ENCODE peak calls at places on chromosomes 16 and 17, in eight cellular contexts. P is epithelial cell of esophagus, U is BE2C, V is stomach, A is AG10803, G is GM12865, H is WTC11, F is ovary. K is an unnamed sample.

GRCh38 chr17:9880582-9880999 is 24.5 kb downstream of the RCVRN start:
- DNase-seq in P (peak), U (no peak), V (no peak), A (peak), G (peak), H (no peak), F (no peak), K (no peak)

GRCh38 chr16:11682655-11683096 is 14.4 kb downstream of the SNN start:
- DNase-seq in P (peak), U (no peak), V (no peak), A (peak), G (no peak), H (no peak), F (no peak), K (no peak)

GRCh38 chr16:75868636-75869389 is 142.5 kb upstream of the CPHXL start:
- DNase-seq in P (no peak), U (no peak), V (no peak), A (no peak), G (no peak), H (no peak), F (no peak), K (no peak)

GRCh38 chr17:12620200-12620720 is 45.4 kb upstream of the MYOCD start:
- DNase-seq in P (peak), U (no peak), V (no peak), A (no peak), G (no peak), H (no peak), F (no peak), K (no peak)

GRCh38 chr16:49599281-49599680 is 225.7 kb downstream of the C16orf78 start:
- DNase-seq in P (no peak), U (no peak), V (peak), A (no peak), G (no peak), H (no peak), F (no peak), K (no peak)

GRCh38 chr16:12436201-12436657 is 367.5 kb downstream of the CPPED1 start:
- DNase-seq in P (no peak), U (no peak), V (no peak), A (no peak), G (no peak), H (peak), F (no peak), K (peak)

GRCh38 chr16:80586476-80586875 is 45.7 kb downstream of the DYNLRB2 start:
- DNase-seq in P (no peak), U (no peak), V (no peak), A (peak), G (no peak), H (no peak), F (no peak), K (no peak)

GRCh38 chr16:50684823-50685455 is 3.8 kb upstream of the SNX20 start:
- DNase-seq in P (no peak), U (no peak), V (no peak), A (no peak), G (peak), H (no peak), F (no peak), K (no peak)

GRCh38 chr16:84559311-84559932 is 55.0 kb upstream of the MEAK7 start:
- DNase-seq in P (no peak), U (no peak), V (no peak), A (no peak), G (no peak), H (no peak), F (no peak), K (no peak)

GRCh38 chr16:7055443-7055842 is 277.2 kb upstream of the RBFOX1 start:
- DNase-seq in P (no peak), U (no peak), V (no peak), A (no peak), G (no peak), H (no peak), F (no peak), K (no peak)

GRCh38 chr17:73215414-73215813 is 22.6 kb downstream of the COG1 start:
- DNase-seq in P (peak), U (no peak), V (no peak), A (no peak), G (no peak), H (peak), F (no peak), K (no peak)
- TF ChIP-seq CTCF in P (peak), U (peak), V (no peak), A (no peak), G (peak), H (peak), F (no peak), K (no peak)

GRCh38 chr17:80622170-80622466 is 77.5 kb downstream of the RPTOR start:
- DNase-seq in P (no peak), U (no peak), V (no peak), A (no peak), G (no peak), H (no peak), F (no peak), K (no peak)
- TF ChIP-seq CTCF in P (no peak), U (no peak), V (no peak), A (no peak), G (no peak), H (no peak), F (no peak), K (no peak)

DNA sequence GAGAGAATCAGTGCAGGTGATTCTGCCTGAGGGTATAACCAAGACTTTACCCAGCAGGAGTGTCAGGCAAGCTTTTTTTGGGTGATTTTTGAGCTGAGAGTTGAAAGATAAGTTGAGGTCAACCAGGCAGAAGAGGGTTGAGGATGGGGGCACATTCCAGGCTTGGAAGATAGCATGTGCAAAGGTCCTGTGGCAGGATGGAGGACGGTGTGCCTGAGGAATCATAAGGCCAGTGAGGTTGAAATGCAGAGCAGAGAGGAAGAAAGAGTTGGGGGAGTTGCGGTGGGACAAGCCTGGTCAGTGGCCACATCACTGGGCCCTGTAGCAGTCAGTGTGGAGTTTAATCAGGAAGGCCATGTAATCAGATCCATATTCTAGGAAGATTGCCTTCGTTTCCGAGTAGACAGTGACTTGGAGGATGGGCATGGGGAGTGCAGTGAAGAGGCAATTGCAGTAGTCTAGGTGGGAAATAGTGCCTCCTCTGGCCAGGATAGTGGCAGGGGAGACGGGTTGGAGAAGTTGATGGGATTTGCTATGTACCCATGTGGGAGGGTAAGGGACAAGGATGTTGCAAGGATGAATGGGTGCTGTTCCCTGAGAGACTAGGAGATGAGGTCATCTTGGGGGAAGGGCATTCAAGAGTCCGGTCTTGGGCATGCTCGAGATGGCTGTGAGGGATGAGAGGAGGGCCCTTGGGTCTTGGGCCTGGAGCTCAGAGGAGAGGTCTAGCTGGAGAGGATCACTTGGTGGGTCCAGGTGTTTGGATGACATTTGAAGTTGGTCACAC is 3.9 kb downstream of the PLEKHG4 start:
- DNase-seq in P (peak), U (no peak), V (no peak), A (peak), G (no peak), H (no peak), F (no peak), K (no peak)
- TF ChIP-seq CTCF in P (no peak), U (no peak), V (no peak), A (no peak), G (no peak), H (no peak), F (no peak), K (no peak)

DNA sequence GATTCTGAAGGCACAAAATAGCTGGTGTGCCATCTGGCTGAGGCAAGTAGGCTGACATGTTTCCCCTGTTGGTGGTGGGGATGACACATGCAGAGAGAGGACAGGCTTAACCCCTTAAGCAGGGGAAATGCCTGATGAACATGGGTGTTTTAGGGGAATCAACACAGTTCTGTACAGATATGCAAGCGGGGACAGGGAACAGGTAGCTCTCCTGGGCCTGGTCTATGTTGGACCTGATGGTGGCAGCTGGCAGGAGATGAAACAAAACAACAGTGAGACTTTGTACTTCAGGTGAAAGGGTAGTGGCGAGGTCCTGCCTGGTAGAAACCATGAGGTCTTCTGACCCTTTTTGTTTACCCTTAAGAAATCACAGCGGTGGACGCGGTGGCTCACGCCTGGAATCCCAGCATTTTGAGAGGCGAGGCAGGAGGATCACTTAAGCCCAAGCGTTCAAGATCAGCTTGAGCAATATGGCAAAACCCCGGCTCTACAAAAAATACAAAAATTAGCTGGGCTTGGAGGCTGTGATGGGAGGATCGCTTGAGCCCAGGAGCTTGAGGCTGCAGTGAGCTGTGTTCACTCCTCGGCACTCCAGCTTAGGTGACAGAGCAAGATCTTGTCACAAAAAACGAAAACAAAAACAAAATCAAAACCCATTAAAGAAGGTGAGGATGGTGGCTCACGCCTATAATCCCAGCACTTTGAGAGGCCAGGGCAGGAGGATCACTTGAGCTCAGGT is 10.5 kb downstream of the OR1F1 start:
- DNase-seq in P (no peak), U (no peak), V (no peak), A (no peak), G (no peak), H (no peak), F (no peak), K (no peak)
- TF ChIP-seq CTCF in P (no peak), U (no peak), V (no peak), A (no peak), G (no peak), H (no peak), F (no peak), K (no peak)

GRCh38 chr16:5466551-5466950 is 369.0 kb upstream of the EEF2KMT start:
- DNase-seq in P (no peak), U (no peak), V (no peak), A (no peak), G (no peak), H (peak), F (no peak), K (no peak)
- TF ChIP-seq CTCF in P (no peak), U (peak), V (no peak), A (no peak), G (no peak), H (no peak), F (no peak), K (no peak)

DNA sequence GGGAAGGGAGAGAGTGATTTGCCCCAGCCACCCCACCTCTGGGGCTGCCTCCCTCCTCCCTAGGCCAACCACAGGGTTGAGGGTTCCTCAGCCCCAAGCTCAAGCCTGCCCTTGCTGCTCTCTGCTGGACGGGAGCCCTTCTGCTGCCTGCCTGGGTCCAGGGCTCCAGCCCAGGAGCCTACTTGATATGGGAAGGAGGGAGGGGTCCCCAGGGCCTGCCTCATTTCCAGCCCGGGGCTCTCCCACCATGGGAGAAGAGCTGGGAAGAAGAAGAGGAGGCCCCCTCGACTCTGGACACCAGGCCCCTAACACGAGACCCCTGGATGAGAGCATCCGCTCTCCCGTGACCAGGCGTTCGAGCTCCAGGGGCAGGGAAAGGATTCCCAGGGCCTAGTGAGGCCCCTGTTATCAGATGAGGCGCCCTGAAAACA is 726 bp downstream of the SLC16A5 start:
- DNase-seq in P (no peak), U (no peak), V (no peak), A (no peak), G (no peak), H (no peak), F (no peak), K (no peak)
- TF ChIP-seq CTCF in P (no peak), U (no peak), V (no peak), A (peak), G (no peak), H (no peak), F (no peak), K (no peak)

DNA sequence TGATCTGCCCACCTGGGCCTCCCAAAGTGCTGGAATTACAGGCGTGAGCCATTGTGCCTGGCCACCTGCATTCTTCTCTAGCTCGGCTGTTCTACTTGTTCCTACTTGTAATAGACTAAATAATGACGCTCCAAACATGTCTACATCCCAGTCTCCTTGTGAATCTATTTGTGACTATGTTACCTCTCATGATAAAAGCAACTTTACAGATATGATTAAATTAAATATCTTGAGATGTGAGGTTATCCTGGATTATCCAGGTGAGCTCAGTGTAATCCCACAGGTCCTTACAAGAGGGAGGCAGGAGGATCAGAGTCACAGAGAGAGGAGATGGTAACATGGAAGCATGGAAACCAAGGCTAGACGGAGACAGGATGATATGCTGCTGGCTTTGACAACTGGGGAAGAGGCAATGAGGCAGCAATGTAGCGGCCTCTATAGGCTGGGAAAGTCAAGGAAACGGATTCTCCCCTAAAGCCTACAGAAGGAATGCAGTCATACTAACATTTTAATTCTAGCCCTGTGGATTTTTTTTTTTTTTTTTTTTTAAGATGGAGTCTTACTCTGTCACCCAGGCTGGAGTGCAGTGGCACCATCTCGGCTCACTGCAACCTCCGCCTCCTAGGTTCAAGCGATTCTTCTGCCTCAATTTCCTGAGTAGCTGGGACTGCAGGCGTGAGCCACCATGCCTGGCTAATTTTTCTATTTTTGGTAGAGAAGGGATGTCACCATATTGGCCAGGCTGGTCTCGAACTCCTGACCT is 5.0 kb upstream of the LASP1 start:
- DNase-seq in P (peak), U (peak), V (no peak), A (no peak), G (no peak), H (no peak), F (no peak), K (no peak)
- TF ChIP-seq CTCF in P (peak), U (peak), V (no peak), A (peak), G (no peak), H (no peak), F (no peak), K (peak)